ENCODE peak calls at places on chromosome 3, in five cellular contexts. X is HepG2, P is A549, Q is GM12878, L is K562. S is an unnamed sample.

GRCh38 chr3:36696799-36697198 is 67.6 kb downstream of the DCLK3 start:
- DNase-seq in X (no peak), L (no peak), P (no peak), Q (no peak), S (no peak)

GRCh38 chr3:18016366-18016765 is 273.9 kb upstream of the TBC1D5 start:
- DNase-seq in L (no peak), X (no peak), P (no peak), Q (no peak), S (no peak)

GRCh38 chr3:103693831-103694230 is 1259.0 kb downstream of the ZPLD1 start:
- DNase-seq in X (no peak), P (no peak), Q (no peak), L (no peak), S (no peak)

GRCh38 chr3:53821631-53822068 is 24.6 kb downstream of the CHDH start:
- DNase-seq in P (no peak), Q (no peak), L (no peak), X (no peak), S (no peak)

GRCh38 chr3:158381274-158381868 is 189.6 kb upstream of the MLF1 start:
- DNase-seq in Q (no peak), P (no peak), X (no peak), L (no peak), S (no peak)

GRCh38 chr3:177294221-177294620 is 96.9 kb upstream of the TBL1XR1 start:
- DNase-seq in Q (no peak), P (no peak), X (no peak), L (peak), S (no peak)

GRCh38 chr3:45214061-45214680 is 11.9 kb downstream of the TMEM158 start:
- DNase-seq in P (no peak), Q (no peak), X (no peak), L (no peak), S (no peak)

GRCh38 chr3:195196266-195196665 is 74.7 kb downstream of the XXYLT1 start:
- DNase-seq in L (peak), P (no peak), Q (no peak), X (no peak), S (no peak)

GRCh38 chr3:25664810-25665645 is at the start of gene TOP2B:
- DNase-seq in L (peak), P (peak), X (peak), Q (peak), S (peak)

GRCh38 chr3:175266993-175267960 is 408.1 kb downstream of the NAALADL2 start:
- DNase-seq in X (no peak), Q (no peak), P (no peak), L (no peak), S (no peak)

GRCh38 chr3:126345231-126345630 is 12.0 kb downstream of the KLF15 start:
- DNase-seq in Q (no peak), X (no peak), L (no peak), P (no peak), S (no peak)

GRCh38 chr3:191566469-191566868 is 105.5 kb downstream of the PYDC2 start:
- DNase-seq in L (no peak), X (no peak), P (no peak), Q (no peak), S (no peak)

GRCh38 chr3:157782236-157782635 is 279.0 kb upstream of the VEPH1 start:
- DNase-seq in P (no peak), X (no peak), L (no peak), Q (no peak), S (no peak)

GRCh38 chr3:40901298-40901697 is 298.0 kb upstream of the CTNNB1 start:
- DNase-seq in X (no peak), P (no peak), L (no peak), Q (no peak), S (no peak)
- TF ChIP-seq HDAC2 in X (no peak), P (no peak), L (no peak), Q (no peak), S (no peak)

GRCh38 chr3:156750191-156750873 is 75.8 kb upstream of the LEKR1 start:
- DNase-seq in Q (no peak), X (no peak), L (no peak), P (no peak), S (no peak)
- TF ChIP-seq HDAC2 in Q (no peak), X (no peak), L (no peak), P (no peak), S (no peak)

GRCh38 chr3:23567917-23568316 is 237.8 kb upstream of the UBE2E1 start:
- DNase-seq in Q (no peak), X (no peak), L (no peak), P (no peak), S (no peak)
- TF ChIP-seq HDAC2 in Q (no peak), X (no peak), L (no peak), P (no peak), S (no peak)

GRCh38 chr3:135487261-135487660 is 478.3 kb upstream of the PPP2R3A start:
- DNase-seq in P (no peak), L (no peak), X (no peak), Q (no peak), S (no peak)
- TF ChIP-seq HDAC2 in P (no peak), L (no peak), X (no peak), Q (no peak), S (no peak)